ENCODE peak calls at places on chromosomes 5 and 9, in five cellular contexts. K is GM23338, T is HepG2, S is A549, Z is GM12878. D is an unnamed sample.

GRCh38 chr9:18442629-18443491 is 31.1 kb upstream of the ADAMTSL1 start:
- DNase-seq in T (peak; percentile 49), Z (no peak), K (peak; percentile 86), S (peak; percentile 77), D (peak; percentile 27)

GRCh38 chr5:36366883-36367282 is 65.2 kb upstream of the RANBP3L start:
- DNase-seq in S (no peak), T (no peak), K (no peak), Z (no peak), D (no peak)

GRCh38 chr9:21027295-21027694 is 4.1 kb downstream of the HACD4 start:
- DNase-seq in K (no peak), T (no peak), S (no peak), Z (no peak), D (no peak)

GRCh38 chr5:107553063-107553676 is 117.6 kb downstream of the EFNA5 start:
- DNase-seq in K (peak; percentile 39), S (peak; percentile 60), T (no peak), Z (no peak), D (no peak)

GRCh38 chr5:50751064-50751657 is 84.7 kb downstream of the PARP8 start:
- DNase-seq in Z (peak; percentile 27), T (peak; percentile 30), S (peak; percentile 36), K (peak; percentile 79), D (peak; percentile 31)

GRCh38 chr5:80481019-80481893 is 6.6 kb upstream of the FAM151B start:
- DNase-seq in K (peak; percentile 79), T (peak; percentile 67), S (peak; percentile 63), Z (peak; percentile 27), D (peak; percentile 37)

GRCh38 chr5:158023266-158023665 is 164.3 kb upstream of the CLINT1 start:
- DNase-seq in T (no peak), Z (no peak), K (no peak), S (no peak), D (no peak)

GRCh38 chr9:108609895-108610253 is 245.9 kb downstream of the ACTL7B start:
- DNase-seq in S (no peak), T (no peak), K (no peak), Z (no peak), D (no peak)

GRCh38 chr9:18786196-18786595 is 246.8 kb downstream of the SAXO1 start:
- DNase-seq in Z (no peak), S (no peak), K (no peak), T (no peak), D (no peak)

GRCh38 chr5:138755084-138755748 is 2.0 kb downstream of the CTNNA1 start:
- DNase-seq in T (no peak), K (no peak), S (no peak), Z (peak; percentile 35), D (no peak)
- TF ChIP-seq JUNB in T (no peak), K (no peak), S (no peak), Z (peak; percentile 91), D (no peak)

GRCh38 chr5:14557840-14558239 is 23.8 kb upstream of the OTULINL start:
- DNase-seq in K (no peak), Z (no peak), T (no peak), S (no peak), D (no peak)
- TF ChIP-seq JUNB in K (no peak), Z (no peak), T (no peak), S (no peak), D (no peak)

DNA sequence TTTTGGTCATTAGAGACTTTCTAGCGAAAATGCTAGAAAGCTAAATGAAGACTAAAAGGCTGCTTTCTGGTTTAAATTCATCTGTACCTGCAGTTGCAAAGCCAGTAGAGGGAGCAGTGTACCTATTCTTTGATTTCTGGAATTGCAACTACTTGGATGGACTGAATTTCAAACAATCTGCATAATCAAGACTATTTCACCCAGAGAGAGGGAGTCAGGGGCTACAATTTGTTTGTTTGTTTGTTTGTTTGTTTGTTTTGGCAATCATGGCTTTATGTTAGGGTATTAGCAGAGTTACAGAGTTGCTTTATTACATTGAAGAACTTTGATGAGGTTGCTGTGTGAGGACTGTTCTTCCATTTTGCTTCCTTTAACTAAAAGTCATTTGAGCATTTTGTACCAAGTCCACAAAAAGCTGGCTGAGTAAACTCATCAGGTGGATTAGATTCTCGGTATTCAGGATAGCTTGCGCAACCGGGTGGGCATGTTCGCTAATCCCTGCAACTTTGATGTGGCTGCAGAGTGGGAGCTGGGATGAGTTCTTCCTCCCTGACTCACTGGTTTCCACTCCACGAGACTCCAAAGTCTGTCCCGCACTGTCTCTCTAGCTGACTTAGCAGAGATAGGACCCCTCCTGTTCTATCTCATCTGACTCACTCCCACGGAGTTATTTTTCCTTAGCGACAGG is 80.0 kb upstream of the TUT7 start:
- DNase-seq in T (peak; percentile 39), S (peak; percentile 57), Z (no peak), K (peak; percentile 78), D (peak; percentile 5)
- TF ChIP-seq JUNB in T (no peak), S (no peak), Z (no peak), K (no peak), D (no peak)

GRCh38 chr5:41848983-41849382 is 21.2 kb downstream of the OXCT1 start:
- DNase-seq in S (no peak), K (no peak), T (no peak), Z (no peak), D (peak; percentile 35)

GRCh38 chr5:41844502-41844901 is 25.7 kb downstream of the OXCT1 start:
- DNase-seq in K (no peak), S (no peak), T (no peak), Z (no peak), D (no peak)

GRCh38 chr5:41842777-41843176 is 27.4 kb downstream of the OXCT1 start:
- DNase-seq in T (no peak), K (no peak), Z (peak; percentile 46), S (no peak), D (no peak)

GRCh38 chr5:41841325-41841724 is 28.9 kb downstream of the OXCT1 start:
- DNase-seq in S (no peak), K (no peak), Z (no peak), T (no peak), D (no peak)

DNA sequence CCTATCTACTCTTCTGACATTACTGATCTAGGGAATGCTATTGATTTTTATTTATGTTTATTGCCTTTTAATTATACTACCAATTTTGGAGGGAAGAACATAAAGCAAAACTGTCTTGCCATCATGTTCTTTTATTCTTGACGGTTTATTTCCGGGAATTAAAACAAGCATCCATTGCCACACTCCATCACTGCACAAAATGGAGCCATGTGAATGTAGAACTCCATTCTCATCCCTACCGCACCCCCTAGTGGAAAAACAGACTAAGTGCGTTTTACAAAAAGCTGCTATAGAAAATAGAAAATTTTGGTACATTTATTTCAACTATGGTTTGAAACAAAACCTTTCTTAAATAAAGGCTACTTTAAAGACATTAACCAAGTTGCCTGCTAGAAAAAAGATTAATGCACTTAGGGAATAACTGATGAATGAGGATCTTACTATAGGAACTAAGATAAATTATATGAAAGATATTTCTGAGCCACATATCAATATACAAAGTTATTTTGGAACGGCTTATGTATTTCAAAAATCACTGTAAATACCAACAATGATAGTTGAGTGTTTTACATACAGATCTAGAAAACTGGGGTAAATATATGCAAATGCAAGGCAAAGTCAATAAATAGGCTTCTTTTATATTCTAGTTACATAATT is 26.6 kb downstream of the OXCT1 start:
- DNase-seq in K (peak; percentile 78), T (peak; percentile 36), S (peak; percentile 70), Z (no peak), D (peak; percentile 35)
- TF ChIP-seq JUNB in K (no peak), T (no peak), S (no peak), Z (no peak), D (no peak)